ENCODE peak calls at places on chromosome 10, in six cellular contexts. M is upper lobe of right lung, D is sigmoid colon, T is NCI-H510A treated with DMSO at 0.1 percent for 48 hours, H is stomach, L is WTC11. E is an unnamed sample.

GRCh38 chr10:29078919-29079318 is 210.0 kb upstream of the LYZL1 start:
- DNase-seq in M (no peak), D (no peak), T (no peak), H (no peak), L (no peak), E (no peak)

GRCh38 chr10:73802276-73802991 is 9.0 kb downstream of the NDST2 start:
- DNase-seq in M (no peak), D (no peak), T (no peak), H (peak; percentile 40), L (no peak), E (no peak)

GRCh38 chr10:129531195-129531968 is 64.3 kb downstream of the MGMT start:
- DNase-seq in M (no peak), D (no peak), T (no peak), H (no peak), L (no peak), E (no peak)

GRCh38 chr10:484441-484924 is 205.0 kb downstream of the DIP2C start:
- DNase-seq in M (peak; percentile 74), D (no peak), T (no peak), H (peak; percentile 42), L (peak; percentile 58), E (peak; percentile 71)

GRCh38 chr10:132149261-132149660 is 37.5 kb upstream of the DPYSL4 start:
- DNase-seq in M (no peak), D (no peak), T (no peak), H (no peak), L (peak; percentile 10), E (peak; percentile 41)

GRCh38 chr10:132396495-132397035 is 435 bp upstream of the PWWP2B start:
- DNase-seq in M (peak; percentile 89), D (peak; percentile 85), T (no peak), H (peak; percentile 75), L (no peak), E (peak; percentile 93)

GRCh38 chr10:71280216-71280615 is 38.8 kb upstream of the SLC29A3 start:
- DNase-seq in M (no peak), D (no peak), T (no peak), H (no peak), L (no peak), E (no peak)

GRCh38 chr10:109993551-109993950 is 14.2 kb upstream of the ADD3 start:
- DNase-seq in M (no peak), D (no peak), T (no peak), H (no peak), L (no peak), E (no peak)

GRCh38 chr10:63798599-63799498 is 277.6 kb downstream of the REEP3 start:
- DNase-seq in M (no peak), D (peak; percentile 82), T (no peak), H (peak; percentile 72), L (no peak), E (peak; percentile 79)

GRCh38 chr10:101227765-101228681 is 1.2 kb downstream of the LBX1 start:
- DNase-seq in M (no peak), D (no peak), T (no peak), H (no peak), L (peak; percentile 58), E (no peak)

GRCh38 chr10:92430103-92430502 is 139.1 kb downstream of the MARCHF5 start:
- DNase-seq in M (no peak), D (no peak), T (no peak), H (no peak), L (no peak), E (no peak)

GRCh38 chr10:124705021-124705740 is 39.0 kb downstream of the FAM53B start:
- DNase-seq in M (no peak), D (no peak), T (peak; percentile 72), H (no peak), L (peak; percentile 40), E (peak; percentile 78)

GRCh38 chr10:73788864-73789658 is 3.7 kb downstream of the ZSWIM8 start:
- DNase-seq in M (no peak), D (no peak), T (no peak), H (no peak), L (no peak), E (peak; percentile 65)

GRCh38 chr10:34716234-34716633 is 98.9 kb downstream of the PARD3 start:
- DNase-seq in M (no peak), D (no peak), T (no peak), H (no peak), L (no peak), E (no peak)

GRCh38 chr10:122225324-122225723 is 45.8 kb upstream of the BTBD16 start:
- DNase-seq in M (no peak), D (no peak), T (no peak), H (no peak), L (no peak), E (no peak)

GRCh38 chr10:119651514-119652327 is 541 bp downstream of the BAG3 start:
- DNase-seq in M (peak; percentile 72), D (peak; percentile 69), T (no peak), H (peak; percentile 31), L (no peak), E (peak; percentile 80)

GRCh38 chr10:71728218-71728737 is 8.7 kb upstream of the C10orf105 start:
- DNase-seq in M (no peak), D (no peak), T (no peak), H (no peak), L (no peak), E (no peak)

GRCh38 chr10:106310596-106310995 is 853.9 kb downstream of the SORCS1 start:
- DNase-seq in M (no peak), D (no peak), T (no peak), H (no peak), L (no peak), E (no peak)

E was measured in kidney.